ENCODE peak calls at places on chromosome 21, in six cellular contexts. Q is kidney epithelial cell, Z is astrocyte of the cerebellum, O is mucosa of descending colon, X is NCI-H2081 treated with DMSO at 0.1 percent for 48 hours, W is kidney tubule cell. S is an unnamed sample.

GRCh38 chr21:27134513-27134912 is 167.6 kb upstream of the ADAMTS5 start:
- DNase-seq in O (no peak), W (no peak), Z (no peak), X (no peak), Q (no peak), S (no peak)

GRCh38 chr21:36209626-36210171 is 53.1 kb downstream of the DOP1B start:
- DNase-seq in X (no peak), O (no peak), Q (no peak), W (peak), Z (peak), S (peak)

GRCh38 chr21:45938811-45939520 is 42.6 kb upstream of the COL6A1 start:
- DNase-seq in Z (no peak), Q (no peak), X (no peak), O (no peak), W (no peak), S (no peak)

GRCh38 chr21:45108808-45109800 is 34.7 kb downstream of the ADARB1 start:
- DNase-seq in Q (no peak), X (no peak), O (no peak), Z (no peak), W (no peak), S (no peak)

GRCh38 chr21:44532712-44533111 is 7.3 kb downstream of the KRTAP10-1 start:
- DNase-seq in O (no peak), W (no peak), X (no peak), Z (no peak), Q (no peak), S (no peak)

GRCh38 chr21:34337741-34338140 is 26.1 kb upstream of the KCNE2 start:
- DNase-seq in O (no peak), W (no peak), Q (no peak), X (no peak), Z (no peak), S (no peak)

GRCh38 chr21:41678016-41678935 is 88.6 kb downstream of the RIPK4 start:
- DNase-seq in Q (peak), O (peak), W (peak), Z (no peak), X (no peak), S (peak)

GRCh38 chr21:23664193-23664694 is 1943.0 kb downstream of the MRPL39 start:
- DNase-seq in W (no peak), O (no peak), Z (no peak), X (no peak), Q (no peak), S (no peak)

GRCh38 chr21:27362249-27362648 is 395.4 kb upstream of the ADAMTS5 start:
- DNase-seq in Q (no peak), X (no peak), Z (no peak), O (no peak), W (no peak), S (no peak)

S was measured in small intestine.